ENCODE peak calls at places on chromosomes 5 and 9, in eight cellular contexts. A is prostate gland, O is GM23248, V is SJSA1, X is H9, D is HCT116, M is Panc1, U is IMR-90. F is an unnamed sample. For H3K4me1, the result is how much of the 10 kb centered on the place peaks cover.

GRCh38 chr9:126373241-126373640 is 46.6 kb downstream of the MVB12B start:
- DNase-seq in M (no peak), V (peak), A (no peak), D (no peak), X (no peak), U (peak), O (peak), F (no peak)

GRCh38 chr9:116395409-116396037 is 241.9 kb downstream of the PAPPA start:
- DNase-seq in V (no peak), O (no peak), A (no peak), M (no peak), X (no peak), D (no peak), U (no peak), F (no peak)

GRCh38 chr5:14928661-14929060 is 57.1 kb upstream of the ANKH start:
- DNase-seq in U (peak), A (no peak), D (no peak), M (no peak), X (no peak), V (no peak), O (no peak), F (no peak)

GRCh38 chr5:177325868-177326381 is 14.2 kb upstream of the MXD3 start:
- DNase-seq in O (peak), V (no peak), M (no peak), D (no peak), U (no peak), A (no peak), X (no peak), F (no peak)

GRCh38 chr9:110672873-110673508 is 4.4 kb downstream of the MUSK start:
- DNase-seq in X (no peak), A (no peak), V (no peak), M (no peak), O (no peak), U (no peak), D (no peak), F (no peak)

GRCh38 chr9:70229579-70229978 is 29.2 kb upstream of the SMC5 start:
- DNase-seq in U (peak), V (no peak), D (peak), M (no peak), A (no peak), X (no peak), O (peak), F (no peak)

GRCh38 chr5:132372542-132372941 is 3.0 kb downstream of the SLC22A5 start:
- DNase-seq in V (no peak), A (no peak), X (no peak), U (no peak), D (no peak), O (no peak), M (no peak), F (no peak)

GRCh38 chr5:66849803-66850202 is 253.6 kb downstream of the MAST4 start:
- DNase-seq in U (peak), X (no peak), A (no peak), M (no peak), D (no peak), V (no peak), O (peak), F (no peak)

GRCh38 chr5:95866431-95867063 is 44.0 kb upstream of the GLRX start:
- DNase-seq in A (no peak), X (no peak), V (peak), O (peak), D (no peak), M (no peak), U (peak), F (no peak)

GRCh38 chr5:35438288-35438687 is 179.4 kb upstream of the SPEF2 start:
- DNase-seq in X (no peak), D (no peak), U (no peak), A (no peak), O (no peak), M (no peak), V (no peak), F (no peak)

DNA sequence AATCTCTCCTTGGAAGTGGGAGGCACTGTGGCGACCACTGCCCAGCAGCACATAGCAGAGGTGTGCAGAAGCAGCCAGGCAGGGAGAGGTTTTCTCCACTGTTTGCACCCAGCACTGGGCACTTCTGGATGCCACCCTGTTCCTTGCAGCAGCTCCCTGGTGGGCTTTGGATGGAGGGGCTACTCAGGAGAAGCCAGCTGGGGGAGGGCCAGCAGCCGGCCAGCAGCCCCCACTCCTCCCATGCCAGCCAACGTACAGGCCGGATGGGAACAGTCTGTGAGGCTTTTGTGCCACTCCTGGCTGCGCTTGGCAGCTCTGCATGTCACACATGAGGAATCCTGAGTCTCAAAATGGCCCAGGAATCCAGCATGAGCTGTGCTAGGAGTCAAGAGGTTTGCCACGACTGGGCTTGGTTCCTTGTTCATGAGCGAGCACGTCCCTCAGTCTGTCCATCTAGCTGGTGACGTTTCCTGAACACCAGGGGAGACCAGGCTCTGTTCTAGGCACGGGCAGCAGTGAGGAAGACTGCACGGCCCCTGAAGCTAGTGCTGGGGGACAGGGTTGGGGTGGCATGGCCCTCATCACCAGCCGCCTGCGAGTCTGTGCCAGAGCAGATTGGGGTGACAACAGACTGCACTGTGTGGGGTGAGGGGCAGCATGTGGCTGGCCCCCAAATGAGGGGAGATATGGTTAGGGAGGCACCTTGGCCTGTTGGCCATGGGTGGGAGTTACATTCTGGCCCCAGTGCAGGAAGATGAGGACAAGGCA is 10.1 kb downstream of the PHF2 start:
- DNase-seq in U (no peak), D (no peak), X (no peak), A (no peak), M (no peak), O (peak), V (peak), F (no peak)
- H3K4me1 ChIP-seq in U (under half), D (under half), X (under half), A (under half), M (under half), O (under half), V (under half), F (under half)

DNA sequence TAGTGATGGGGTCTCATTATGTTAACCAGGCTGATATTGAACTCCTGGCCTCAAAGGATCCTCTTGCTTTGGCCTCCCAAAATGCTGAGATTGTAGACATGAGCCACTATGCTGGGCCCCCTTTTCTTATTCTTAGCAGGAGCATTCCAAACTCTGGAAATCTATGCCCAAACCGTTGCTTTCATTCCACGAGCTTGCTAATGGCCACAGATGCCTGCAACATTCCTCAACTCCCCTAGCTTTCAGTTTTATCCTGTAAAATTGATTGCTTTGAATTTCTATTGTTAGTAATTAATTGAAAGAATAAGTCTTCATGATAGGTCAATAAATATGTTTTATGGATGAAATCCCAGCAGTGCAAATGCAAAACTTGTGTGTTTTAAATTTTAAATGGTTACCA is 564.8 kb upstream of the WWC1 start:
- DNase-seq in X (no peak), V (no peak), O (no peak), M (no peak), A (no peak), D (no peak), U (no peak), F (no peak)
- H3K4me1 ChIP-seq in X (under half), V (under half), O (under half), M (under half), A (under half), D (under half), U (under half), F (under half)

DNA sequence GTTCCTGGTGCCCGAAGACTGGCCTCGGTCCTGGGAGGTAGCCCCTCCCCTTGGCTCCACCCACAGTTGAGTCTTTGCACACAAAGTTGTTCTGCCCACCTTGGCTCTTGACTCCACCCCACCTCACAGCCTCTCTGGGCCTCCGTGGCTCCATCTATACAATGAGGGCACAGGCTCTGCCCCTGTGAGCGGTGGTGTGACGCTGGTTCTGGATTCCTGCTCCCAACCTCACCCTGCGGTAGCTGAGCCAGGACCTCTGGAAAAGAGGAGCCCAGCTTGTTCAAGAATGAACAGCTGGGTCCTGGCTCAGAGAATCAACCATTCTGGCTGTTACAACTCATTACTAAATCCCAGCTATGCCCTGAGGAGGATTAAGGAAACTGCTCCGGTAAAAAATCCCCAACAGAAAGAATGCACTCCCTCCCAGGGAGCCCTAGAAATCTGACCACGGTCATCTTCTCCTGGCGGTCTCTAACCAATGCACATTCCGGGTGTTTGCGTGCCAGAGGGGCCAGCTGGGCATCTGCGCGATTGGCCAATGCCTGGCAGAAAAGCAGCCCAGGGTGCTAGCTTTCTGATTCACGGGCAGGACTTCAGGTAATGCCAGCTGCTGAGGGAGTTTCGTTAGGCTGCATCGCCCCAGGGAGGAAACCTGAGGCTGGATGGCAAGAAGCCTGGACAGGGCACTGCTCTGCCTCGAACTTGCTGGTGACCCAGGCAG is 9.9 kb upstream of the GRHPR start:
- DNase-seq in O (no peak), U (peak), M (no peak), V (no peak), A (no peak), X (peak), D (no peak), F (no peak)
- H3K4me1 ChIP-seq in O (under half), U (under half), M (under half), V (under half), A (under half), X (under half), D (under half), F (under half)

GRCh38 chr9:85547574-85547973 is 194.2 kb downstream of the AGTPBP1 start:
- DNase-seq in A (no peak), O (no peak), D (no peak), X (no peak), U (no peak), M (no peak), V (no peak), F (no peak)
- H3K4me1 ChIP-seq in A (under half), O (under half), D (under half), X (under half), U (under half), M (under half), V (under half), F (under half)

DNA sequence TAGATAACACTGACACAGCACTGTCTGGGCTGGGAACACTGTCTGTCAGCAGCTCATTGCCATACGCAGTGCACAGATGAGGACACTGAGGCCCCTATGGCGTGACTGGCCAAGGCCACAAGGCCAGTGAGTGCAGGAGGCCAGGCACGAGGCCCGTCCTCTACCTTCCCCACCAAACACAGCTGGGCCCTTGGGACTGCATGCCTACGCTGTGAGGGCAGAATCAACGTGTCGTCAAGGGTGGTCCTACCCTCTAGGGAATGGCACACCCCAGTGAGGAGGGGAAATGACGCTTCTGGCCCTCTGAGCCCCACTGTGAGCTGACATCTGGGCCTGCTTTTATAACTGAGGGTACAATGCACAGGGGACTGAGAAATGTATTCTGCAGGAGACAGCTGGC is 42.1 kb upstream of the SLC25A51 start:
- DNase-seq in A (no peak), V (no peak), D (no peak), O (no peak), X (no peak), U (no peak), M (no peak), F (no peak)
- H3K4me1 ChIP-seq in A (under half), V (half or more), D (half or more), O (under half), X (under half), U (under half), M (under half), F (under half)

DNA sequence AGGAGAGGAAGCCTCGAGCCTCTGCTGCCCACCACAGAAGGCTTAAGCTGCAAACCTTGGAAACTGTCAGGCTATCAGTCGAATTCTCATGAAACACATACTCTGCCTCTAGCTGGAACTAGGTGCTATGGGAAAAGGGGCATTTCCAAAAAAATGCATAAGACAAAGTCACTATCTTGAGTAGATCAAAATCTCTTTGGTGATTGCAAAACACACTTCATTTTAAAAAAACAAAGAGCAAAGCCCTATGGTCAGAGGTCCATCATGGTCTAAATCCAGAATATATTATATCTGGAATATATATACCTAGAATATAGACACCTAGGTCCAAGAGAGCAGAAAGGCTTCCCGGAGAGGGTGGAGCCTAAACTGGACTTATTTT is 59.8 kb downstream of the ENC1 start:
- DNase-seq in V (no peak), M (no peak), O (no peak), D (no peak), A (no peak), X (no peak), U (no peak), F (no peak)
- H3K4me1 ChIP-seq in V (under half), M (under half), O (under half), D (under half), A (under half), X (under half), U (under half), F (under half)